ENCODE peak calls at places on chromosome 15, in seven cellular contexts. One of them, this sample, is unnamed.

GRCh38 chr15:74422723-74423442 is 10.9 kb downstream of the SEMA7A start:
- DNase-seq in NCI-H2171: no peak
- DNase-seq in CD4-positive, alpha-beta T cell: no peak
- DNase-seq in nucleus accumbens: peak
- DNase-seq in HCT116: no peak
- DNase-seq in HepG2: peak
- DNase-seq in myocyte: peak
- DNase-seq in this sample: no peak

GRCh38 chr15:70318594-70318993 is 220.9 kb upstream of the TLE3 start:
- DNase-seq in NCI-H2171: no peak
- DNase-seq in CD4-positive, alpha-beta T cell: no peak
- DNase-seq in nucleus accumbens: no peak
- DNase-seq in HCT116: no peak
- DNase-seq in HepG2: no peak
- DNase-seq in myocyte: no peak
- DNase-seq in this sample: no peak

GRCh38 chr15:29687939-29688884 is 134.1 kb downstream of the TJP1 start:
- DNase-seq in NCI-H2171: no peak
- DNase-seq in CD4-positive, alpha-beta T cell: no peak
- DNase-seq in nucleus accumbens: no peak
- DNase-seq in HCT116: no peak
- DNase-seq in HepG2: no peak
- DNase-seq in myocyte: no peak
- DNase-seq in this sample: no peak

GRCh38 chr15:40150163-40150925 is 10.5 kb upstream of the BUB1B start:
- DNase-seq in NCI-H2171: no peak
- DNase-seq in CD4-positive, alpha-beta T cell: no peak
- DNase-seq in nucleus accumbens: no peak
- DNase-seq in HCT116: peak
- DNase-seq in HepG2: peak
- DNase-seq in myocyte: peak
- DNase-seq in this sample: peak

GRCh38 chr15:56739964-56740640 is 6.8 kb upstream of the ZNF280D start:
- DNase-seq in NCI-H2171: no peak
- DNase-seq in CD4-positive, alpha-beta T cell: no peak
- DNase-seq in nucleus accumbens: no peak
- DNase-seq in HCT116: peak
- DNase-seq in HepG2: peak
- DNase-seq in myocyte: no peak
- DNase-seq in this sample: peak

GRCh38 chr15:22788004-22788403 is 1.6 kb downstream of the NIPA1 start:
- DNase-seq in NCI-H2171: no peak
- DNase-seq in CD4-positive, alpha-beta T cell: no peak
- DNase-seq in nucleus accumbens: no peak
- DNase-seq in HCT116: no peak
- DNase-seq in HepG2: no peak
- DNase-seq in myocyte: no peak
- DNase-seq in this sample: no peak

GRCh38 chr15:76866716-76867321 is 38.3 kb downstream of the SCAPER start:
- DNase-seq in NCI-H2171: peak
- DNase-seq in CD4-positive, alpha-beta T cell: no peak
- DNase-seq in nucleus accumbens: no peak
- DNase-seq in HCT116: peak
- DNase-seq in HepG2: peak
- DNase-seq in myocyte: peak
- DNase-seq in this sample: peak

GRCh38 chr15:75823860-75824613 is 19.2 kb upstream of the UBE2Q2 start:
- DNase-seq in NCI-H2171: no peak
- DNase-seq in CD4-positive, alpha-beta T cell: no peak
- DNase-seq in nucleus accumbens: no peak
- DNase-seq in HCT116: no peak
- DNase-seq in HepG2: peak
- DNase-seq in myocyte: no peak
- DNase-seq in this sample: peak

GRCh38 chr15:28133281-28133680 is 34.2 kb upstream of the OCA2 start:
- DNase-seq in NCI-H2171: no peak
- DNase-seq in CD4-positive, alpha-beta T cell: no peak
- DNase-seq in nucleus accumbens: no peak
- DNase-seq in HCT116: no peak
- DNase-seq in HepG2: no peak
- DNase-seq in myocyte: no peak
- DNase-seq in this sample: no peak

GRCh38 chr15:60633426-60633968 is 154.6 kb upstream of the ICE2 start:
- DNase-seq in NCI-H2171: peak
- DNase-seq in CD4-positive, alpha-beta T cell: no peak
- DNase-seq in nucleus accumbens: no peak
- DNase-seq in HCT116: no peak
- DNase-seq in HepG2: no peak
- DNase-seq in myocyte: no peak
- DNase-seq in this sample: no peak

GRCh38 chr15:70512772-70513362 is 250.5 kb downstream of the UACA start:
- DNase-seq in NCI-H2171: no peak
- DNase-seq in CD4-positive, alpha-beta T cell: peak
- DNase-seq in nucleus accumbens: no peak
- DNase-seq in HCT116: peak
- DNase-seq in HepG2: peak
- DNase-seq in myocyte: no peak
- DNase-seq in this sample: peak

GRCh38 chr15:66864086-66864830 is 162.2 kb downstream of the SMAD6 start:
- DNase-seq in NCI-H2171: no peak
- DNase-seq in CD4-positive, alpha-beta T cell: no peak
- DNase-seq in nucleus accumbens: no peak
- DNase-seq in HCT116: no peak
- DNase-seq in HepG2: no peak
- DNase-seq in myocyte: no peak
- DNase-seq in this sample: no peak

GRCh38 chr15:59199775-59200465 is 6.7 kb upstream of the LDHAL6B start:
- DNase-seq in NCI-H2171: no peak
- DNase-seq in CD4-positive, alpha-beta T cell: no peak
- DNase-seq in nucleus accumbens: no peak
- DNase-seq in HCT116: peak
- DNase-seq in HepG2: no peak
- DNase-seq in myocyte: peak
- DNase-seq in this sample: peak

GRCh38 chr15:59372352-59373211 is at the start of gene MYO1E:
- DNase-seq in NCI-H2171: peak
- DNase-seq in CD4-positive, alpha-beta T cell: no peak
- DNase-seq in nucleus accumbens: peak
- DNase-seq in HCT116: peak
- DNase-seq in HepG2: peak
- DNase-seq in myocyte: peak
- DNase-seq in this sample: peak

GRCh38 chr15:81335631-81336030 is 11.7 kb upstream of the STARD5 start:
- DNase-seq in NCI-H2171: no peak
- DNase-seq in CD4-positive, alpha-beta T cell: no peak
- DNase-seq in nucleus accumbens: no peak
- DNase-seq in HCT116: no peak
- DNase-seq in HepG2: no peak
- DNase-seq in myocyte: no peak
- DNase-seq in this sample: no peak

GRCh38 chr15:74955796-74956647 is 550 bp downstream of the RPP25 start:
- DNase-seq in NCI-H2171: no peak
- DNase-seq in CD4-positive, alpha-beta T cell: peak
- DNase-seq in nucleus accumbens: peak
- DNase-seq in HCT116: no peak
- DNase-seq in HepG2: no peak
- DNase-seq in myocyte: no peak
- DNase-seq in this sample: peak

This sample was measured in HT-29.